ENCODE peak calls at places on chromosomes 16 and 17, in eight cellular contexts. N is stimulated activated CD4-positive, alpha-beta T cell treated with anti-CD3 and anti-CD28 coated beads, Interleukin-2, amount 100 ng/mL, for 48 hours; U is NCI-H2081; L is NT2/D1; C is epithelial cell of esophagus; W is aorta; P is GM04504; Q is NCI-H1105. F is an unnamed sample.

GRCh38 chr16:87335968-87336849 is 19.0 kb upstream of the C16orf95 start:
- DNase-seq in L (no peak), P (no peak), Q (no peak), N (no peak), U (no peak), W (peak), C (no peak), F (no peak)

GRCh38 chr16:1613728-1614225 is 1.6 kb downstream of the CRAMP1 start:
- DNase-seq in L (no peak), W (peak), N (no peak), C (peak), Q (no peak), U (no peak), P (no peak), F (no peak)

GRCh38 chr16:24610421-24610765 is 71.0 kb downstream of the RBBP6 start:
- DNase-seq in P (no peak), Q (no peak), N (no peak), W (peak), L (peak), U (no peak), C (peak), F (no peak)

GRCh38 chr17:27264068-27264812 is 29.7 kb upstream of the WSB1 start:
- DNase-seq in N (no peak), P (no peak), Q (no peak), C (no peak), W (no peak), L (no peak), U (no peak), F (no peak)

GRCh38 chr17:5584971-5585794 is 874 bp upstream of the NLRP1 start:
- DNase-seq in N (no peak), C (peak), U (no peak), W (no peak), Q (no peak), L (no peak), P (peak), F (peak)

GRCh38 chr17:77836557-77837041 is 121.9 kb upstream of the TNRC6C start:
- DNase-seq in W (no peak), L (no peak), Q (no peak), N (no peak), C (peak), U (no peak), P (no peak), F (no peak)

GRCh38 chr16:81767987-81768592 is 11.0 kb upstream of the PLCG2 start:
- DNase-seq in W (no peak), C (no peak), P (no peak), U (peak), Q (peak), N (no peak), L (no peak), F (no peak)

GRCh38 chr16:67456383-67457140 is 24.4 kb downstream of the ATP6V0D1 start:
- DNase-seq in W (peak), C (peak), L (no peak), P (peak), N (no peak), Q (no peak), U (no peak), F (no peak)